ENCODE peak calls at places on chromosome 11, in eight cellular contexts. U, Y, S, V, W, P, Q and T are unnamed samples.

GRCh38 chr11:14179126-14179820 is 179.7 kb downstream of the RRAS2 start:
- DNase-seq in Q (no peak), Y (peak), S (no peak), V (no peak), W (no peak), P (no peak), U (peak), T (no peak)

GRCh38 chr11:124644426-124645280 is 22.0 kb downstream of the TBRG1 start:
- DNase-seq in U (peak), Q (no peak), Y (peak), V (peak), S (peak), W (peak), P (peak), T (peak)

GRCh38 chr11:73372371-73372993 is 3.7 kb upstream of the RELT start:
- DNase-seq in U (no peak), S (peak), Y (peak), V (no peak), P (no peak), W (no peak), Q (no peak), T (no peak)

GRCh38 chr11:76801205-76801604 is 18.0 kb downstream of the TSKU start:
- DNase-seq in S (no peak), Y (no peak), W (no peak), V (peak), U (no peak), Q (peak), P (no peak), T (peak)

GRCh38 chr11:110955797-110956196 is 243.6 kb upstream of the ARHGAP20 start:
- DNase-seq in V (no peak), W (no peak), Q (no peak), U (peak), S (no peak), Y (no peak), P (no peak), T (no peak)

GRCh38 chr11:48013269-48013901 is 33.0 kb downstream of the PTPRJ start:
- DNase-seq in Y (peak), V (no peak), U (peak), Q (peak), P (no peak), W (peak), S (no peak), T (no peak)

GRCh38 chr11:60763692-60764369 is 7.2 kb downstream of the MS4A15 start:
- DNase-seq in Q (peak), P (no peak), W (no peak), U (no peak), Y (no peak), V (no peak), S (no peak), T (peak)

GRCh38 chr11:84247931-84248330 is 961.8 kb upstream of the CCDC90B start:
- DNase-seq in V (no peak), U (peak), S (no peak), P (no peak), Q (no peak), W (no peak), Y (peak), T (no peak)

GRCh38 chr11:30816959-30817880 is 231.1 kb upstream of the MPPED2 start:
- DNase-seq in S (no peak), V (no peak), W (no peak), Q (no peak), P (no peak), U (no peak), Y (no peak), T (no peak)

GRCh38 chr11:102800774-102801173 is 2.8 kb upstream of the MMP1 start:
- DNase-seq in V (no peak), W (no peak), Y (no peak), S (no peak), P (no peak), U (no peak), Q (no peak), T (no peak)

GRCh38 chr11:119643212-119643877 is 85.7 kb downstream of the NECTIN1 start:
- DNase-seq in V (no peak), Q (no peak), W (no peak), U (no peak), Y (no peak), P (no peak), S (no peak), T (no peak)

GRCh38 chr11:119689318-119689717 is 39.7 kb downstream of the NECTIN1 start:
- DNase-seq in U (no peak), Y (no peak), Q (no peak), W (no peak), S (no peak), V (no peak), P (no peak), T (no peak)

GRCh38 chr11:44032304-44033085 is 15.3 kb upstream of the ACCSL start:
- DNase-seq in W (peak), V (peak), S (peak), P (peak), Q (no peak), Y (peak), U (peak), T (peak)

GRCh38 chr11:62427630-62428233 is 8.9 kb downstream of the SCGB1A1 start:
- DNase-seq in Y (peak), W (no peak), S (peak), U (peak), Q (no peak), V (no peak), P (no peak), T (no peak)

GRCh38 chr11:69876013-69876412 is 56.8 kb upstream of the FGF3 start:
- DNase-seq in W (no peak), Y (no peak), Q (peak), V (no peak), U (no peak), S (no peak), P (no peak), T (no peak)

GRCh38 chr11:83317757-83318548 is 31.8 kb upstream of the CCDC90B start:
- DNase-seq in S (no peak), W (no peak), U (no peak), P (no peak), Q (no peak), V (no peak), Y (no peak), T (no peak)

GRCh38 chr11:3626250-3626960 is 15.4 kb downstream of the ART5 start:
- DNase-seq in Y (no peak), W (peak), Q (peak), S (no peak), P (no peak), V (no peak), U (no peak), T (no peak)

GRCh38 chr11:86244063-86244521 is 461 bp upstream of the EED start:
- DNase-seq in V (peak), W (peak), U (peak), P (peak), Y (peak), Q (peak), S (peak), T (peak)

GRCh38 chr11:131884461-131885073 is 514.2 kb downstream of the NTM start:
- DNase-seq in W (no peak), S (no peak), Y (no peak), Q (no peak), P (no peak), U (no peak), V (no peak), T (no peak)

GRCh38 chr11:134275534-134276395 is at the start of gene GLB1L3:
- DNase-seq in W (no peak), Y (peak), U (no peak), Q (peak), P (peak), S (no peak), V (no peak), T (no peak)

GRCh38 chr11:1705121-1706052 is 8.4 kb downstream of the KRTAP5-6 start:
- DNase-seq in Q (peak), P (no peak), Y (no peak), V (no peak), U (no peak), S (no peak), W (no peak), T (no peak)

GRCh38 chr11:128587415-128587814 is at the start of gene ETS1:
- DNase-seq in Q (no peak), W (no peak), S (no peak), V (no peak), P (peak), Y (peak), U (no peak), T (no peak)
- H3K4me3 ChIP-seq in Q (peak), W (no peak), S (peak), V (peak), P (no peak), Y (no peak), U (peak), T (peak)

DNA sequence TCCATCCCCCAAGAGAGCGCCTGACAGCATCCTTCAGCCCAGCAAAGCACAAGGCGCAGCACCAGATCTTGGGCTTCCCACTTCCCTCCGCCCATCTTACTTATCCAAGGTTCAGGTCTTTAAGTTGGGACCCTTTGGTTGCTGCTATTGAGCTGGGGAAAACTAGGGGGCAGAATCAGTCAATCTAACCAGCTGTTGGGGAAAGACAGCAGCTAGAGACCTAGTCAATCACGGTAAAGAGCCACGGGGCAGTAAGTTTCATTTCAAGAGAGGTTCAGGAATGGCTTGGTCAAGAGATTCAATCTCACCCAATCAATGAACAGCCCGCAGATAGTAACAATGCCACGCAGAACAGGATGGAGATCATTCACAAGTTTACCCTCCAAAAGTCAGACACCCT is 1.7 kb downstream of the ABTB2 start:
- DNase-seq in Q (no peak), U (no peak), P (no peak), Y (no peak), W (no peak), V (no peak), S (no peak), T (no peak)
- TF ChIP-seq CTCF in Q (no peak), U (no peak), P (no peak), Y (no peak), W (no peak), V (no peak), S (peak), T (no peak)

GRCh38 chr11:115008774-115009173 is 330.4 kb downstream of the NXPE2 start:
- DNase-seq in Y (no peak), Q (no peak), W (no peak), V (no peak), S (no peak), P (no peak), U (no peak), T (no peak)

GRCh38 chr11:115005663-115006062 is 327.3 kb downstream of the NXPE2 start:
- DNase-seq in Q (no peak), S (no peak), V (no peak), W (no peak), P (no peak), U (no peak), Y (no peak), T (no peak)

GRCh38 chr11:115007851-115008250 is 329.5 kb downstream of the NXPE2 start:
- DNase-seq in Q (no peak), U (no peak), V (no peak), Y (no peak), W (no peak), S (no peak), P (no peak), T (no peak)
- H3K4me3 ChIP-seq in Q (no peak), U (no peak), V (no peak), Y (no peak), W (no peak), S (no peak), P (no peak), T (no peak)

GRCh38 chr11:75242722-75243600 is 2.4 kb downstream of the TPBGL start:
- DNase-seq in Q (peak), P (no peak), W (no peak), U (no peak), S (no peak), V (no peak), Y (no peak), T (no peak)

GRCh38 chr11:75246673-75247350 is 6.2 kb downstream of the TPBGL start:
- DNase-seq in P (no peak), Y (no peak), V (no peak), W (no peak), S (no peak), Q (peak), U (no peak), T (no peak)

GRCh38 chr11:75244052-75244814 is 3.7 kb downstream of the TPBGL start:
- DNase-seq in V (no peak), W (no peak), P (no peak), U (no peak), S (no peak), Y (no peak), Q (peak), T (no peak)

GRCh38 chr11:75246006-75246672 is 5.6 kb downstream of the TPBGL start:
- DNase-seq in V (no peak), U (no peak), S (no peak), Y (no peak), P (no peak), W (no peak), Q (peak), T (no peak)

GRCh38 chr11:75245356-75246005 is 4.9 kb downstream of the TPBGL start:
- DNase-seq in U (no peak), Q (peak), V (no peak), P (peak), Y (no peak), S (no peak), W (no peak), T (no peak)
- TF ChIP-seq CTCF in U (peak), Q (no peak), V (no peak), P (no peak), Y (no peak), S (peak), W (no peak), T (no peak)

DNA sequence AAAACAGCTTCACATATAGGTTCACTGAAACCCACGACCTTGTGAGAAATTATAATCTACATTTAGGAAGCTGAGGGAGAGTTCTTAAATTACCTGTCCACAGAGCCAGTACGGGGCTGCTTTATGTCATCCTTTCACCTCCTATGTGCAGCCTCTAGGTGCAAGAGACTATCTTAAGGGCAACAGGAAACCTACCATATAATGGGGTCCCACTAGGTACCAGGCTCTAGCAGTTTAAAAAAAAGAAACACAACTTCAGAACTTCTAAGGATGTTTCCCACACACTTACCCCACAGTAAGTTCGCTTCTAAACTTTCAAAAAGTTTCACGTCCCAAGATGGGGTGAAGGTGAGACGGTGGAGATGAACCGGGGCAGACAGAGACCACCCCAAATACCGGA is 573 bp downstream of the STK33 start:
- DNase-seq in P (no peak), S (no peak), U (no peak), Y (no peak), V (no peak), W (no peak), Q (no peak), T (no peak)
- H3K4me3 ChIP-seq in P (peak), S (peak), U (peak), Y (peak), V (peak), W (peak), Q (peak), T (peak)

GRCh38 chr11:115963170-115963569 is 459.0 kb upstream of the CADM1 start:
- DNase-seq in S (no peak), P (no peak), W (no peak), Y (peak), V (no peak), Q (no peak), U (peak), T (no peak)
- TF ChIP-seq CTCF in S (no peak), P (no peak), W (no peak), Y (no peak), V (no peak), Q (no peak), U (no peak), T (no peak)

GRCh38 chr11:33043221-33043833 is 4.0 kb downstream of the TCP11L1 start:
- DNase-seq in S (no peak), P (no peak), W (no peak), V (no peak), Q (no peak), Y (no peak), U (no peak), T (no peak)
- H3K4me3 ChIP-seq in S (no peak), P (no peak), W (no peak), V (no peak), Q (no peak), Y (no peak), U (no peak), T (no peak)

GRCh38 chr11:7851391-7851790 is 54.6 kb upstream of the OR5P2 start:
- DNase-seq in Q (no peak), W (no peak), V (no peak), S (no peak), P (no peak), Y (no peak), U (no peak), T (no peak)
- TF ChIP-seq CTCF in Q (no peak), W (no peak), V (no peak), S (no peak), P (no peak), Y (no peak), U (no peak), T (no peak)

DNA sequence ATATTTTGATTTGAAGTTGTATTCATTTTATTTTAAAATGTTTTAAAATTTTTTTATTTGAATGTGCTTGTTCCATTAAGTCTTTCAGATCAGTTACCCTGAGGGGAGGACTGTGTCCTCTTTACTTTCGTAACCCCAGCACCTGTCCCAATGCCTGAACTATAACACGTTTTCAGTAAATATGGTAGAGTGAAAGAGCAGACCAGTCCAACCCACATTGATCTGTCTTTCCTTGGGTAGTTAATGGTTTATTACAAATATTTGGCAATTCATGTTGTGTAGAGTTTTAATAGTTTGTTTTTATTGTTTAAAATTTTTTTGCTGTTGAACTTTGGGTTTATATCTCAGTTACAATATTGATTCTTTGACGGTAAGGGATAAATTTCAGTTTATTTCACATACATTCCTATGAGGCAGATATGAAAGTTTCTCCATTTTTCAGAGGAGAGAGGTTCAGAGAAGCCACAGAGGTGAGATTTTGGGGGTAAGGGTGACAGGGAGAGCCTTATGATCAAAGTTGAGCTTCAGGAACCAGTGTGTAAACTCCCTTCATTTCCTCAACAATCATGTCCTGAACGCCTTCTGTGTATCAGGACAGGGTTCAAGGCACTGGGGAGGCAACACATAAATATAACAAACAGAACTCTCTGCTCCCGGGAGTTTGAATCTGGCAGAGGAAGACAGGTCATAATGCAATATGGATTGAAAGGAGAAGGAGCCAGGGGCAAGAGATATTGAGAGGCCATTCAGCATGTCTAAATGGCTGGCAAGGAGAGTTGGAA is 27.8 kb downstream of the AMOTL1 start:
- DNase-seq in S (no peak), Q (no peak), V (no peak), P (no peak), Y (no peak), U (no peak), W (no peak), T (no peak)
- H3K4me3 ChIP-seq in S (peak), Q (no peak), V (peak), P (no peak), Y (peak), U (peak), W (no peak), T (peak)